ENCODE peak calls at places on chromosomes 13 and 19, in seven cellular contexts. H is Peyer's patch; E is AG10803; G is CD8-positive, alpha-beta T cell; K is IMR-90; X is HFF-Myc; R is A549. L is an unnamed sample.

GRCh38 chr19:57302020-57302465 is 18.2 kb upstream of the ZNF543 start:
- DNase-seq in K (peak), G (no peak), H (no peak), R (no peak), X (peak), E (peak), L (peak)

GRCh38 chr19:21020298-21021227 is at the start of gene ZNF430:
- DNase-seq in K (peak), X (peak), H (peak), R (peak), E (peak), G (peak), L (peak)

GRCh38 chr19:1189419-1189818 is 15.4 kb upstream of the SBNO2 start:
- DNase-seq in G (peak), H (no peak), X (no peak), E (no peak), K (peak), R (peak), L (no peak)

GRCh38 chr19:10107817-10108367 is 1.7 kb downstream of the PPAN start:
- DNase-seq in E (no peak), H (no peak), X (no peak), R (no peak), G (no peak), K (no peak), L (no peak)

GRCh38 chr13:95573226-95573625 is 20.7 kb downstream of the CLDN10 start:
- DNase-seq in G (no peak), H (no peak), X (no peak), E (peak), K (peak), R (no peak), L (peak)

GRCh38 chr19:18723871-18724377 is 40.4 kb downstream of the CRTC1 start:
- DNase-seq in X (no peak), H (no peak), K (no peak), G (no peak), R (no peak), E (no peak), L (no peak)

GRCh38 chr13:40187836-40188591 is 478.4 kb downstream of the FOXO1 start:
- DNase-seq in R (no peak), H (peak), K (no peak), E (no peak), G (peak), X (no peak), L (no peak)

GRCh38 chr19:40341601-40342482 is 6.4 kb downstream of the C19orf47 start:
- DNase-seq in X (no peak), K (no peak), G (no peak), R (no peak), H (no peak), E (peak), L (no peak)

GRCh38 chr13:73975767-73976166 is 158.4 kb downstream of the KLF12 start:
- DNase-seq in G (no peak), E (no peak), X (no peak), H (no peak), K (no peak), R (no peak), L (no peak)

GRCh38 chr19:43809762-43810696 is 7.8 kb upstream of the LYPD5 start:
- DNase-seq in H (no peak), R (peak), G (no peak), X (no peak), E (peak), K (peak), L (peak)

GRCh38 chr19:35655600-35655999 is 7.5 kb downstream of the COX6B1 start:
- DNase-seq in H (no peak), X (no peak), R (no peak), K (no peak), G (no peak), E (no peak), L (no peak)

GRCh38 chr13:30963794-30964193 is 31.3 kb downstream of the TEX26 start:
- DNase-seq in E (peak), X (peak), R (no peak), K (peak), H (no peak), G (no peak), L (peak)

GRCh38 chr19:18346091-18346490 is 5.7 kb downstream of the PGPEP1 start:
- DNase-seq in H (no peak), R (peak), K (no peak), X (no peak), E (no peak), G (no peak), L (no peak)

GRCh38 chr19:43207991-43208390 is 2.6 kb upstream of the PSG4 start:
- DNase-seq in X (no peak), H (no peak), E (no peak), K (no peak), R (no peak), G (no peak), L (no peak)

GRCh38 chr13:78604782-78605611 is 1.6 kb upstream of the POU4F1 start:
- DNase-seq in R (peak), G (no peak), H (no peak), E (no peak), X (no peak), K (peak), L (no peak)

GRCh38 chr13:74203576-74203975 is 69.4 kb upstream of the KLF12 start:
- DNase-seq in E (peak), R (no peak), K (peak), G (no peak), X (no peak), H (no peak), L (no peak)

GRCh38 chr13:76934671-76935070 is 13.6 kb upstream of the ACOD1 start:
- DNase-seq in X (no peak), E (peak), K (no peak), G (no peak), R (no peak), H (no peak), L (no peak)

GRCh38 chr19:5968431-5969373 is 9.2 kb downstream of the RANBP3 start:
- DNase-seq in R (no peak), H (no peak), X (no peak), E (no peak), G (no peak), K (no peak), L (no peak)

GRCh38 chr19:10290876-10291553 is 1.3 kb downstream of the ICAM5 start:
- DNase-seq in G (no peak), K (peak), E (peak), H (peak), X (no peak), R (peak), L (no peak)

GRCh38 chr19:51272183-51272817 is 21.4 kb downstream of the SIGLECL1 start:
- DNase-seq in K (no peak), G (no peak), X (no peak), R (no peak), H (no peak), E (no peak), L (no peak)

GRCh38 chr19:1064661-1065605 is 2.0 kb upstream of the ARHGAP45 start:
- DNase-seq in K (peak), X (no peak), G (peak), H (peak), R (peak), E (peak), L (peak)

GRCh38 chr13:107832521-107833095 is 382.7 kb downstream of the LIG4 start:
- DNase-seq in K (no peak), X (no peak), G (no peak), E (no peak), H (no peak), R (no peak), L (no peak)

GRCh38 chr19:44576843-44577565 is 36.4 kb upstream of the IGSF23 start:
- DNase-seq in K (peak), E (peak), R (peak), X (no peak), G (no peak), H (no peak), L (peak)

DNA sequence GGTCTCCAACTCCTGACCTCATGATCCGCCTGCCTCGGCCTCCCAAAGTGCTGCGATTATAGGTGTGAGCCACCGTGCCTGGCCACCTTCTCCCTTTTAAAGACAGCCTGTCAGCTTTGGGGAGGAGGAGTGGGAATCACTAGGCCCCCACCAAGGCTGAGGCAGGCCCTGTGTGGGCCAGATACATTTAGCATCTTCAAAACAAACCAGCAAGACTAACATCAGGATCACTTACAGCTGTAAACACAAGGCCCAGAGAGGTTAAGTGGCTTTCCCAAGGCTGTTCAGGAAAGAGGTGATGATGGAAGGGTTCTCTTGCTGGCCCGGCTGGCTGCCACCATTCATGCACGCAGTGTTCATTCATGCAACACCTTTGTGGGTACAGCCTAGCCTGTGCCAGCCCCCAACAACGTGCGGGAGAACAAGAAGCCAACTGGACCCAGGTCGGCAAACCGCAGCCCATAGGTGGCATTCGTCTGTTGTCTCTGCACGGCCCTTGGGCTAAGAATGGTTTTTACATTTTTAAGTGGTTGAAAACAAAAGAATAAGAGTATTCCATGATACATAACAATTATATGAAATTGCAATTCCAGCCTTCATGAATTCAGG is 23.0 kb downstream of the IER2 start:
- DNase-seq in K (no peak), X (no peak), E (no peak), R (no peak), H (no peak), G (no peak), L (no peak)
- H3K4me3 ChIP-seq in K (no peak), X (no peak), E (no peak), R (no peak), H (no peak), G (peak), L (no peak)

GRCh38 chr13:46314587-46314986 is 72.5 kb downstream of the RUBCNL start:
- DNase-seq in X (no peak), K (no peak), H (no peak), R (no peak), E (no peak), G (no peak), L (no peak)

GRCh38 chr13:46313441-46314257 is 73.4 kb downstream of the RUBCNL start:
- DNase-seq in K (no peak), E (no peak), X (no peak), H (no peak), G (no peak), R (no peak), L (no peak)

GRCh38 chr13:46315491-46316075 is 71.5 kb downstream of the RUBCNL start:
- DNase-seq in K (no peak), G (no peak), X (no peak), H (no peak), E (no peak), R (no peak), L (no peak)

GRCh38 chr13:46315036-46315435 is 72.0 kb downstream of the RUBCNL start:
- DNase-seq in G (no peak), R (no peak), H (no peak), X (no peak), E (no peak), K (no peak), L (no peak)

GRCh38 chr13:46317120-46317519 is 69.9 kb downstream of the RUBCNL start:
- DNase-seq in K (no peak), X (no peak), H (no peak), G (no peak), R (no peak), E (peak), L (peak)
- TF ChIP-seq CTCF in K (no peak), X (no peak), H (no peak), G (no peak), R (no peak), E (peak), L (peak)

GRCh38 chr13:50907781-50908180 is 1.8 kb upstream of the RNASEH2B start:
- DNase-seq in E (no peak), K (no peak), G (no peak), X (no peak), H (no peak), R (no peak), L (no peak)
- H3K4me3 ChIP-seq in E (no peak), K (no peak), G (no peak), X (no peak), H (no peak), R (no peak), L (no peak)

GRCh38 chr19:23286477-23286876 is 36.3 kb upstream of the ZNF724 start:
- DNase-seq in X (no peak), G (no peak), K (no peak), E (no peak), R (peak), H (no peak), L (no peak)
- TF ChIP-seq CTCF in X (peak), G (peak), K (no peak), E (peak), R (no peak), H (no peak), L (peak)

DNA sequence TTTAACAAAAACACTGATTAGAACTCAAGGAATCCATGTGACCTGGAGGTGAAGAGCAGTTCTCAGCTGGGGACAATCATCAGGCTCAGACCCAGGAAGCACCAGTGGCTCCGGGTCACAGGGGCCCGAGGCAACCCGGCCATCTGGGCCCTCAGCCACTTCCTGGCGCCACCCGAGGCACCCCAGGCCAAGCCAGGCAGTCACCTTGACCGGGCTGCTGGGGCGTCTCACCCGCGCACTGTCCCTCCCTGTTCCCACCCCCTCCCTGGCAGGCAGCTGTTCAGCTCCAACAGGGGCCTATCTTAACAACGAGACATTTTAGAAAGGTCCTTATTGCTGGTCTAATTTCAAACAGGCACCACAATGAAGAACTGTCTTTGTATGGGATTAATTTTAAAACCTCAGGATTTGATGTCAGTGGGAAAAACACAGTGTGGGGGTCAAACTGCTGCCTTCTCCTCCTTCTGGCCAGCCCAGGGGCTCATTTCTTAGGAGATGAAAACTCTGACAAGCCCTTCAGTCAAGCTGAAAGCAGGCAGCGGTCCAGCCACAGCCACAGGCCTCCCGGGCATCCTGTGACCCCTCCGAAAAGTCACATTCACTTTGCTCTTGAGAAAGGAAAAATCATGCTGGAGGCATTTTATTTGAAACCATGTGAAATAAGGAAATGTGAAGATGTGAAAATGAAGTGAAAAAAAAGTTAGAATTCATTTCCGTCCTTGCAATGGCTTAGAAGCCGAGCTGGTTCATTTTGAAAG is 83.3 kb downstream of the KCTD15 start:
- DNase-seq in E (no peak), G (no peak), K (no peak), H (no peak), R (no peak), X (no peak), L (no peak)
- H3K4me3 ChIP-seq in E (no peak), G (no peak), K (no peak), H (no peak), R (no peak), X (no peak), L (no peak)

L was measured in fibroblast of pulmonary artery.